ENCODE peak calls at places on chromosome 22, in six cellular contexts. V, S, E, L, U and X are unnamed samples.

GRCh38 chr22:17871726-17872458 is 97.6 kb upstream of the BID start:
- DNase-seq in S (no peak), V (no peak), E (no peak), L (no peak), U (no peak), X (no peak)

GRCh38 chr22:42683599-42684283 is 34.5 kb upstream of the CYB5R3 start:
- DNase-seq in L (no peak), E (no peak), V (no peak), U (no peak), S (no peak), X (no peak)

GRCh38 chr22:25367756-25368155 is 148.3 kb downstream of the CRYBB2 start:
- DNase-seq in S (no peak), E (no peak), U (no peak), L (no peak), V (no peak), X (no peak)

GRCh38 chr22:37419916-37420655 is 7.2 kb downstream of the ELFN2 start:
- DNase-seq in E (no peak), U (no peak), V (no peak), S (peak), L (peak), X (peak)

GRCh38 chr22:47337161-47337621 is 574.7 kb downstream of the TBC1D22A start:
- DNase-seq in S (no peak), E (peak), L (peak), V (no peak), U (no peak), X (no peak)

GRCh38 chr22:47147572-47147971 is 385.1 kb downstream of the TBC1D22A start:
- DNase-seq in U (no peak), V (no peak), L (no peak), E (no peak), S (no peak), X (no peak)

GRCh38 chr22:23128269-23129108 is 13.3 kb downstream of the RSPH14 start:
- DNase-seq in E (peak), V (peak), S (peak), L (peak), U (peak), X (no peak)

GRCh38 chr22:46626911-46627805 is 7.0 kb downstream of the GRAMD4 start:
- DNase-seq in E (no peak), U (peak), L (no peak), V (no peak), S (no peak), X (peak)

GRCh38 chr22:17536269-17536668 is 27.0 kb upstream of the SLC25A18 start:
- DNase-seq in S (no peak), U (no peak), E (peak), V (no peak), L (no peak), X (no peak)

GRCh38 chr22:47178339-47178738 is 415.9 kb downstream of the TBC1D22A start:
- DNase-seq in S (no peak), E (peak), V (no peak), U (no peak), L (no peak), X (no peak)

GRCh38 chr22:33519140-33519973 is 400.9 kb downstream of the LARGE1 start:
- DNase-seq in L (peak), V (peak), U (peak), E (peak), S (no peak), X (peak)

GRCh38 chr22:44276706-44277403 is 35.9 kb downstream of the SHISAL1 start:
- DNase-seq in S (no peak), U (no peak), L (no peak), V (no peak), E (no peak), X (no peak)

GRCh38 chr22:19455033-19455432 is 7.5 kb upstream of the C22orf39 start:
- DNase-seq in E (no peak), S (no peak), U (no peak), L (no peak), V (no peak), X (no peak)

GRCh38 chr22:26431151-26431995 is 2.3 kb downstream of the ASPHD2 start:
- DNase-seq in L (no peak), U (no peak), S (no peak), V (no peak), E (no peak), X (no peak)

GRCh38 chr22:50312371-50312770 is 4.9 kb upstream of the PLXNB2 start:
- DNase-seq in S (no peak), U (no peak), E (no peak), V (no peak), L (no peak), X (no peak)

GRCh38 chr22:38243007-38243775 is 29.6 kb downstream of the TMEM184B start:
- DNase-seq in U (no peak), L (no peak), S (no peak), E (no peak), V (no peak), X (no peak)

GRCh38 chr22:27420817-27421361 is 380.7 kb downstream of the MN1 start:
- DNase-seq in E (peak), V (no peak), U (no peak), S (no peak), L (peak), X (no peak)

GRCh38 chr22:49786976-49787843 is 40.5 kb downstream of the BRD1 start:
- DNase-seq in E (no peak), V (no peak), U (no peak), L (no peak), S (no peak), X (no peak)

GRCh38 chr22:26725012-26725676 is 67.8 kb downstream of the MIAT start:
- DNase-seq in L (no peak), E (no peak), V (no peak), S (no peak), U (no peak), X (no peak)

GRCh38 chr22:24593810-24594568 is 1.1 kb upstream of the LRRC75B start:
- DNase-seq in L (no peak), E (no peak), V (no peak), S (no peak), U (no peak), X (no peak)

GRCh38 chr22:46007848-46008261 is 30.9 kb upstream of the WNT7B start:
- DNase-seq in U (no peak), S (no peak), E (peak), V (no peak), L (no peak), X (no peak)

GRCh38 chr22:38398609-38399401 is 56.2 kb downstream of the KCNJ4 start:
- DNase-seq in E (peak), L (peak), V (peak), S (peak), U (no peak), X (no peak)

GRCh38 chr22:18970180-18970947 is 34.3 kb upstream of the PRODH start:
- DNase-seq in V (no peak), E (no peak), L (no peak), S (peak), U (no peak), X (peak)

GRCh38 chr22:32534252-32535215 is 59.9 kb downstream of the FBXO7 start:
- DNase-seq in L (no peak), U (no peak), E (peak), S (no peak), V (no peak), X (no peak)

GRCh38 chr22:43821606-43822425 is 9.7 kb upstream of the EFCAB6 start:
- DNase-seq in U (no peak), V (no peak), S (no peak), L (no peak), E (no peak), X (no peak)

GRCh38 chr22:27146871-27147591 is 489.6 kb downstream of the MIAT start:
- DNase-seq in S (no peak), E (no peak), U (no peak), V (no peak), L (no peak), X (no peak)

GRCh38 chr22:23691748-23692423 is 1.1 kb downstream of the RGL4 start:
- DNase-seq in U (no peak), S (no peak), E (no peak), L (no peak), V (no peak), X (no peak)

GRCh38 chr22:35708453-35708852 is 9.2 kb upstream of the APOL5 start:
- DNase-seq in S (no peak), L (no peak), E (no peak), U (no peak), V (no peak), X (no peak)